ENCODE peak calls at places on chromosome 3, in eight cellular contexts. I is colonic mucosa, F is epithelial cell of esophagus, U is RWPE2, V is transverse colon, B is sigmoid colon, S is prostate gland, J is heart right ventricle. G is an unnamed sample.

GRCh38 chr3:117036259-117036799 is 326.8 kb downstream of the TUSC7 start:
- DNase-seq in I (peak), F (no peak), U (no peak), V (peak), B (peak), S (no peak), J (peak), G (no peak)

GRCh38 chr3:195153121-195153520 is 117.8 kb downstream of the XXYLT1 start:
- DNase-seq in I (no peak), F (no peak), U (no peak), V (no peak), B (peak), S (no peak), J (peak), G (no peak)

GRCh38 chr3:187960820-187961219 is 193.1 kb upstream of the LPP start:
- DNase-seq in I (no peak), F (no peak), U (no peak), V (no peak), B (no peak), S (no peak), J (no peak), G (no peak)

GRCh38 chr3:48426944-48427629 is 2.8 kb downstream of the PLXNB1 start:
- DNase-seq in I (no peak), F (peak), U (no peak), V (no peak), B (no peak), S (no peak), J (no peak), G (no peak)

GRCh38 chr3:138172625-138173024 is 2.1 kb downstream of the DBR1 start:
- DNase-seq in I (no peak), F (no peak), U (no peak), V (no peak), B (no peak), S (no peak), J (no peak), G (no peak)

GRCh38 chr3:166471074-166471753 is 634.0 kb upstream of the BCHE start:
- DNase-seq in I (no peak), F (no peak), U (no peak), V (no peak), B (no peak), S (no peak), J (no peak), G (no peak)

GRCh38 chr3:94234177-94234788 is 171.4 kb downstream of the NSUN3 start:
- DNase-seq in I (peak), F (peak), U (no peak), V (no peak), B (no peak), S (peak), J (no peak), G (peak)

GRCh38 chr3:53167418-53168174 is 6.6 kb downstream of the PRKCD start:
- DNase-seq in I (no peak), F (no peak), U (no peak), V (no peak), B (no peak), S (no peak), J (no peak), G (no peak)

GRCh38 chr3:42014949-42015533 is 53.1 kb upstream of the ULK4 start:
- DNase-seq in I (peak), F (no peak), U (no peak), V (peak), B (peak), S (no peak), J (peak), G (no peak)

GRCh38 chr3:171616798-171617197 is 156.6 kb upstream of the TNIK start:
- DNase-seq in I (no peak), F (no peak), U (no peak), V (no peak), B (no peak), S (no peak), J (no peak), G (no peak)

GRCh38 chr3:114660808-114661207 is 367.0 kb downstream of the TIGIT start:
- DNase-seq in I (no peak), F (no peak), U (no peak), V (no peak), B (no peak), S (no peak), J (no peak), G (no peak)

GRCh38 chr3:134374791-134375541 is 719 bp upstream of the AMOTL2 start:
- DNase-seq in I (peak), F (peak), U (no peak), V (peak), B (peak), S (peak), J (peak), G (peak)
- TF ChIP-seq CTCF in I (no peak), F (no peak), U (no peak), V (no peak), B (no peak), S (no peak), J (no peak), G (no peak)

GRCh38 chr3:146523536-146523935 is 20.9 kb downstream of the PLSCR1 start:
- DNase-seq in I (no peak), F (no peak), U (no peak), V (no peak), B (no peak), S (no peak), J (no peak), G (no peak)
- H3K4me3 ChIP-seq in I (no peak), F (no peak), U (no peak), V (no peak), B (no peak), S (no peak), J (no peak), G (no peak)

GRCh38 chr3:127560051-127560787 is 30.3 kb downstream of the TPRA1 start:
- DNase-seq in I (no peak), F (no peak), U (no peak), V (no peak), B (no peak), S (no peak), J (no peak), G (no peak)

GRCh38 chr3:127555108-127555507 is 35.4 kb downstream of the TPRA1 start:
- DNase-seq in I (no peak), F (no peak), U (no peak), V (no peak), B (no peak), S (no peak), J (no peak), G (no peak)

GRCh38 chr3:127551971-127552370 is 38.6 kb downstream of the TPRA1 start:
- DNase-seq in I (no peak), F (no peak), U (no peak), V (no peak), B (no peak), S (no peak), J (no peak), G (no peak)

GRCh38 chr3:127551178-127551577 is 39.4 kb downstream of the TPRA1 start:
- DNase-seq in I (no peak), F (no peak), U (no peak), V (no peak), B (no peak), S (no peak), J (no peak), G (no peak)

GRCh38 chr3:127556565-127556964 is 34.0 kb downstream of the TPRA1 start:
- DNase-seq in I (no peak), F (no peak), U (no peak), V (no peak), B (no peak), S (no peak), J (no peak), G (no peak)
- TF ChIP-seq CTCF in I (no peak), F (peak), U (peak), V (no peak), B (no peak), S (no peak), J (no peak), G (peak)

DNA sequence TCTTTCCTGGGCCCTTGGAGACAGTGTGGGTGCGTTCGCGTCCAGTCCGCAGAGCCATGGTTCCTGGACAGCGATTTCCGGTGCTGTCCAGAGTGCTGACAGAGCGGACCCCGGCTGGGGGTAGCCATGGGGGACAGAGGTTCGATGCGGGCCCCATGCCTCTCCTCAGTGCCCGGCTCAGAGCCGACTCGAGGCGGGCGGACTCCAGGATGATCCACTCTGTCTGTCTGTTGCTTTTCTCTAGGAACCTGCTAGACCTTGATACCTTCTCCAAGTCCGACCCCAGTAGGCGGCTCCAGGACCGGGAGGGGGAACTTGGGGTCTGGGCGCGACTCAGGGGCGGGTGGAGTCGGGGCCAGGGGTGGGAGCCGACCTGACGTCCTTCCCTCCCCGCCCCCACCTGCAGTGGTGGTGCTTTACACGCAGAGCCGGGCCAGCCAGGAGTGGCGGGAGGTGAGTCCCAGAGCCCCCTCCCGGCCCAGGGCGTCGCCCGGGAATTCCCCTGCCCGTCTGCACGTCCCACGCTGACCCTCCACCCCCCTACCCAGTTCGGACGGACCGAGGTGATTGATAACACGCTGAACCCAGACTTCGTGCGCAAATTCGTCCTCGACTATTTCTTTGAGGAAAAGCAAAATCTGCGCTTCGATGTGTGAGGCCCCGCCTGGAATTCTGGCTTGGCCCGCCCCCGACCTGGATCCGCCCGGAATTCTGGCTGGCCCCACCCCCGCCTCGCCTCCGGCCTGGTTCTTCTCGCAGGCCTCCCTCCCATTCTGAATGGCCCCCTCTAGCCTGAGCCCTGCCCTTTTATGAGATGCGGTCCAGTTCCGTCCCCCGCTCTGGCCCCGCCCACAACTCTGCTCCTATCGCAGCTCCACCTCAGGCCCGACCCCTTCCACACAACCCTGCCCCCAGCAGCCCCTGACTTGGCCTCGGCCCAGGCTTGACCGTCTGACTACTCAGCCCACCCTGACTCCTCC is 1.0 kb downstream of the CPNE9 start:
- DNase-seq in I (peak), F (peak), U (no peak), V (peak), B (no peak), S (no peak), J (no peak), G (no peak)
- H3K4me3 ChIP-seq in I (peak), F (peak), U (peak), V (peak), B (no peak), S (peak), J (peak), G (no peak)

DNA sequence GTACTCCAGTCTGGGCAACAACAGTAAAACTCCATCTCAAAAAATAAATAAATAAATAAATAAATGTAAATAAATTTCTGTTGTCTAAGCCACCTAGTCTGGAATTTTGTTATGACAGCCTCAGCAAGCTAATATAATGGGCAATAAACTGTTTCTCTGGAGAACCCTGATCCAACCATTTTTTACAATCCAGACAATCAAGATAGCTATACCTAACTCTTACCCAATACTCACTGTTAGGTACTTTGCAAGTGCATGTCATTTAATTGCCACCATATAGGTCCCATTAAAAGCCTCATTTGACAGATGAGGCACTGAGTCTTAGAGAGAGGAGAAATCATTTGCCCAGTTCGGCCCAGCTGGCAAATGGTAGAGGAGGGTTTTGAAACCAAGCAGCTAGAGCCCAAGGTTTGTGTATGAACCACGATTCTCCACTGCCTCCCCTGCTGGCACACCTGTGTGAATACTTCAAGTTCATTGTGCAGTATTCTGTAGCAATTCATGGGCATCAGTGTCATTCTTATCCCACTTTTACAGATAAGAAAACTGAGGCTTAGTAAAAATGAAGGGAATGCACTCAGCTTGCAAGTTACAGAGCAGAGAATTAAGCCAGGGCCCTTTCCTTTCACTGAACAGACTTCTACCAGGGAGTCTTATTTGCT is 107.0 kb upstream of the UBE2E1 start:
- DNase-seq in I (no peak), F (peak), U (no peak), V (peak), B (no peak), S (no peak), J (no peak), G (no peak)
- TF ChIP-seq CTCF in I (no peak), F (peak), U (no peak), V (peak), B (no peak), S (no peak), J (no peak), G (peak)

GRCh38 chr3:1381647-1382036 is 288.8 kb downstream of the CNTN6 start:
- DNase-seq in I (no peak), F (no peak), U (no peak), V (no peak), B (no peak), S (no peak), J (no peak), G (no peak)

GRCh38 chr3:1375145-1375544 is 282.3 kb downstream of the CNTN6 start:
- DNase-seq in I (no peak), F (no peak), U (no peak), V (no peak), B (no peak), S (no peak), J (no peak), G (no peak)

DNA sequence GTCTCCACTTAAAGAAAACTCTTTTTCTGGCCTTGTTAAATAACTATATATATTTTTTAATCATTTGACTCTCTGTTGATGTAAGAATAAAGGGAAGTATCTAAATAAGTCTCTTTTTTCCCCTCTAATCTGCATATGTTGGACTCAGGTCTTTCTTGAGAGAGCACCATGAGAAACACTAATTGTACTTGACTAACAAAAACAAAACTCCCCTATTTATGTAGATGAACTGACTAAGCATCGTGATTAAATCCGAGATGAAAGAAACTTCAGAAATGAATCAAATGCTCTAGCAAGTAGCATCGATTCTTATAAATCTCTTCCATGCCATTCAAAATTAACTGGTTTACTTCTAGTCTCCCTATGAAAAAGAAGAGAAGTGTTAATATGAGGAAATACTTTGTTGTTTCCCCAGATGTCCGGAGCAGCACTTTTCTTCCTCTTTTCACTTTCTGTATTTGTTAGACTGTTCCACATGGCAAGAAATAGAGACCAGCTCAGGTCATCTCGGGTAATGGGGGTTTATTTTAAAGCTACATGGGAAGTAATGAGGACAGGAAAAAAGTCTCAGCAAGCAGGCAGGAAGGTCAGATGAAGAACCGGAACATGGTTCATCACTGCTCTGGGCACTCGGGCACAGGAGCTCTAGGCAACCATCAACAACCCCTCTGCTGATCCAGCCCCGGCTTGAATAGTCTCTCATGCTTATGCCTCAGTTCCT is 288.3 kb downstream of the CNTN6 start:
- DNase-seq in I (no peak), F (no peak), U (no peak), V (no peak), B (no peak), S (no peak), J (peak), G (no peak)
- H3K4me3 ChIP-seq in I (no peak), F (no peak), U (no peak), V (no peak), B (no peak), S (no peak), J (no peak), G (no peak)

DNA sequence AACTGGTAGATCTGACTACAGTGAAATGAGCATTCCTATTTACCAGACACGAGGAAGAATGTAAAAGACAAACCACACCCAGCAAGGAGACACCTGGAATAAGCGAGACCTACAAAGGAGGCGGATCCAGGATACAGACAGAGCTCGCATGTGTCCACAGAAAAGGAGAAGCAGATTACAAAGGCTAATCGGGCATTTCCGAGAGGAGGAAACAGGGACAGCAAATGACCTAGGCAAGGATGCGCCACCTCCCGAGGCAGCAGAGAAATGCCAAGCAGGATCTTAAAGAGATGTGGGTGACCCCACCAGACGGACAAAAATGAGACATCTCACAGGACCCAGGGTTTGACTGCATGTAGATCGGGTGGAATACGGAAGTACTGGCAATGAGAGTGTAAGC is 63.2 kb upstream of the IQSEC1 start:
- DNase-seq in I (no peak), F (no peak), U (no peak), V (peak), B (no peak), S (no peak), J (no peak), G (no peak)
- TF ChIP-seq CTCF in I (no peak), F (no peak), U (no peak), V (no peak), B (no peak), S (no peak), J (no peak), G (peak)

GRCh38 chr3:184336484-184337230 is 743 bp upstream of the FAM131A start:
- DNase-seq in I (no peak), F (peak), U (no peak), V (peak), B (peak), S (peak), J (peak), G (peak)

GRCh38 chr3:184334470-184335158 is 2.8 kb upstream of the FAM131A start:
- DNase-seq in I (no peak), F (peak), U (no peak), V (no peak), B (no peak), S (no peak), J (no peak), G (no peak)

GRCh38 chr3:184335661-184336483 is 1.5 kb upstream of the FAM131A start:
- DNase-seq in I (peak), F (peak), U (no peak), V (peak), B (peak), S (peak), J (peak), G (no peak)

GRCh38 chr3:184333700-184334099 is 3.7 kb upstream of the FAM131A start:
- DNase-seq in I (no peak), F (no peak), U (no peak), V (no peak), B (no peak), S (no peak), J (no peak), G (no peak)

GRCh38 chr3:184335291-184335660 is 2.1 kb upstream of the FAM131A start:
- DNase-seq in I (no peak), F (no peak), U (no peak), V (no peak), B (no peak), S (peak), J (no peak), G (no peak)
- H3K4me3 ChIP-seq in I (no peak), F (peak), U (peak), V (peak), B (peak), S (no peak), J (peak), G (peak)